ENCODE peak calls at places on chromosomes 2 and 18, in six cellular contexts. One of them, this sample, is unnamed.

GRCh38 chr2:88709117-88709739 is 17.8 kb downstream of the RPIA start:
- DNase-seq in NCI-H748 treated with DMSO at 0.1 percent for 48 hours: no peak
- DNase-seq in Peyer's patch: no peak
- DNase-seq in AG04449: peak
- DNase-seq in GM12864: no peak
- DNase-seq in stomach: no peak
- DNase-seq in this sample: peak

GRCh38 chr2:45303417-45304202 is 294.4 kb upstream of the SIX2 start:
- DNase-seq in NCI-H748 treated with DMSO at 0.1 percent for 48 hours: no peak
- DNase-seq in Peyer's patch: no peak
- DNase-seq in AG04449: no peak
- DNase-seq in GM12864: no peak
- DNase-seq in stomach: no peak
- DNase-seq in this sample: no peak

GRCh38 chr18:26721876-26722581 is 143.5 kb downstream of the AQP4 start:
- DNase-seq in NCI-H748 treated with DMSO at 0.1 percent for 48 hours: no peak
- DNase-seq in Peyer's patch: no peak
- DNase-seq in AG04449: no peak
- DNase-seq in GM12864: no peak
- DNase-seq in stomach: no peak
- DNase-seq in this sample: no peak

GRCh38 chr18:46480187-46480586 is 176.8 kb downstream of the LOXHD1 start:
- DNase-seq in NCI-H748 treated with DMSO at 0.1 percent for 48 hours: no peak
- DNase-seq in Peyer's patch: no peak
- DNase-seq in AG04449: no peak
- DNase-seq in GM12864: no peak
- DNase-seq in stomach: no peak
- DNase-seq in this sample: no peak

GRCh38 chr2:120434487-120434886 is 88.6 kb downstream of the INHBB start:
- DNase-seq in NCI-H748 treated with DMSO at 0.1 percent for 48 hours: no peak
- DNase-seq in Peyer's patch: no peak
- DNase-seq in AG04449: no peak
- DNase-seq in GM12864: no peak
- DNase-seq in stomach: no peak
- DNase-seq in this sample: no peak

GRCh38 chr2:182049783-182050182 is 64.1 kb downstream of the PPP1R1C start:
- DNase-seq in NCI-H748 treated with DMSO at 0.1 percent for 48 hours: no peak
- DNase-seq in Peyer's patch: no peak
- DNase-seq in AG04449: no peak
- DNase-seq in GM12864: no peak
- DNase-seq in stomach: no peak
- DNase-seq in this sample: no peak

GRCh38 chr18:77147418-77147852 is 14.9 kb upstream of the MBP start:
- DNase-seq in NCI-H748 treated with DMSO at 0.1 percent for 48 hours: no peak
- DNase-seq in Peyer's patch: no peak
- DNase-seq in AG04449: no peak
- DNase-seq in GM12864: no peak
- DNase-seq in stomach: no peak
- DNase-seq in this sample: peak

GRCh38 chr18:741931-742512 is 29.6 kb upstream of the ENOSF1 start:
- DNase-seq in NCI-H748 treated with DMSO at 0.1 percent for 48 hours: peak
- DNase-seq in Peyer's patch: no peak
- DNase-seq in AG04449: peak
- DNase-seq in GM12864: peak
- DNase-seq in stomach: no peak
- DNase-seq in this sample: peak

GRCh38 chr2:64609229-64609994 is 44.3 kb downstream of the SERTAD2 start:
- DNase-seq in NCI-H748 treated with DMSO at 0.1 percent for 48 hours: peak
- DNase-seq in Peyer's patch: peak
- DNase-seq in AG04449: no peak
- DNase-seq in GM12864: no peak
- DNase-seq in stomach: peak
- DNase-seq in this sample: peak

GRCh38 chr2:187986392-187987105 is 305.1 kb upstream of the GULP1 start:
- DNase-seq in NCI-H748 treated with DMSO at 0.1 percent for 48 hours: peak
- DNase-seq in Peyer's patch: no peak
- DNase-seq in AG04449: no peak
- DNase-seq in GM12864: no peak
- DNase-seq in stomach: no peak
- DNase-seq in this sample: peak

GRCh38 chr2:236016496-236016895 is 151.7 kb downstream of the GBX2 start:
- DNase-seq in NCI-H748 treated with DMSO at 0.1 percent for 48 hours: no peak
- DNase-seq in Peyer's patch: no peak
- DNase-seq in AG04449: no peak
- DNase-seq in GM12864: no peak
- DNase-seq in stomach: no peak
- DNase-seq in this sample: no peak

GRCh38 chr2:120629241-120629895 is 106.3 kb upstream of the GLI2 start:
- DNase-seq in NCI-H748 treated with DMSO at 0.1 percent for 48 hours: no peak
- DNase-seq in Peyer's patch: no peak
- DNase-seq in AG04449: no peak
- DNase-seq in GM12864: no peak
- DNase-seq in stomach: no peak
- DNase-seq in this sample: no peak

GRCh38 chr2:230362030-230362691 is 35.2 kb downstream of the SP140L start:
- DNase-seq in NCI-H748 treated with DMSO at 0.1 percent for 48 hours: no peak
- DNase-seq in Peyer's patch: no peak
- DNase-seq in AG04449: no peak
- DNase-seq in GM12864: no peak
- DNase-seq in stomach: no peak
- DNase-seq in this sample: no peak

GRCh38 chr2:68185541-68186164 is 28.0 kb downstream of the PNO1 start:
- DNase-seq in NCI-H748 treated with DMSO at 0.1 percent for 48 hours: peak
- DNase-seq in Peyer's patch: peak
- DNase-seq in AG04449: no peak
- DNase-seq in GM12864: peak
- DNase-seq in stomach: no peak
- DNase-seq in this sample: peak

GRCh38 chr2:45822272-45822630 is 170.8 kb downstream of the PRKCE start:
- DNase-seq in NCI-H748 treated with DMSO at 0.1 percent for 48 hours: no peak
- DNase-seq in Peyer's patch: no peak
- DNase-seq in AG04449: no peak
- DNase-seq in GM12864: no peak
- DNase-seq in stomach: no peak
- DNase-seq in this sample: no peak

GRCh38 chr2:42809131-42809875 is 16.9 kb upstream of the HAAO start:
- DNase-seq in NCI-H748 treated with DMSO at 0.1 percent for 48 hours: peak
- DNase-seq in Peyer's patch: no peak
- DNase-seq in AG04449: no peak
- DNase-seq in GM12864: no peak
- DNase-seq in stomach: no peak
- DNase-seq in this sample: peak